ENCODE peak calls at places on chromosomes 6 and 20, in five cellular contexts. V is H1, P is fibroblast of the aortic adventitia, L is T-helper 22 cell, T is heart right ventricle. Q is an unnamed sample.

GRCh38 chr6:158784505-158784904 is 34.7 kb downstream of the EZR start:
- DNase-seq in V (no peak), P (no peak), L (no peak), T (no peak), Q (no peak)

GRCh38 chr6:152600022-152600421 is 37.1 kb downstream of the SYNE1 start:
- DNase-seq in V (no peak), P (no peak), L (no peak), T (no peak), Q (no peak)

GRCh38 chr6:156589281-156589680 is 187.9 kb upstream of the ARID1B start:
- DNase-seq in V (no peak), P (peak), L (no peak), T (no peak), Q (no peak)

GRCh38 chr6:52647199-52647598 is 23.7 kb upstream of the TMEM14A start:
- DNase-seq in V (no peak), P (peak), L (no peak), T (no peak), Q (no peak)

GRCh38 chr6:45116714-45117410 is 211.3 kb upstream of the RUNX2 start:
- DNase-seq in V (no peak), P (peak), L (no peak), T (no peak), Q (no peak)

GRCh38 chr20:31596831-31597482 is 8.1 kb upstream of the ID1 start:
- DNase-seq in V (no peak), P (no peak), L (no peak), T (no peak), Q (no peak)

GRCh38 chr20:37237656-37238055 is 24.0 kb downstream of the GHRH start:
- DNase-seq in V (no peak), P (no peak), L (no peak), T (no peak), Q (no peak)

GRCh38 chr6:53205778-53206177 is 57.1 kb upstream of the GCM1 start:
- DNase-seq in V (no peak), P (no peak), L (no peak), T (no peak), Q (no peak)

GRCh38 chr6:111791415-111791814 is 81.8 kb downstream of the FYN start:
- DNase-seq in V (no peak), P (no peak), L (no peak), T (no peak), Q (no peak)

GRCh38 chr6:38460216-38460615 is 179.5 kb downstream of the BTBD9 start:
- DNase-seq in V (no peak), P (no peak), L (no peak), T (no peak), Q (no peak)

GRCh38 chr6:113763883-113764282 is 93.3 kb upstream of the MARCKS start:
- DNase-seq in V (no peak), P (peak), L (no peak), T (no peak), Q (no peak)

GRCh38 chr6:4460595-4461475 is 315.4 kb upstream of the CDYL start:
- DNase-seq in V (no peak), P (peak), L (no peak), T (peak), Q (peak)

GRCh38 chr6:161727063-161727462 is 453.2 kb upstream of the AGPAT4 start:
- DNase-seq in V (peak), P (no peak), L (no peak), T (no peak), Q (no peak)

GRCh38 chr6:83511901-83512681 is at the start of gene PRSS35:
- DNase-seq in V (peak), P (peak), L (no peak), T (peak), Q (peak)

GRCh38 chr20:53786445-53787267 is 193.0 kb upstream of the ZNF217 start:
- DNase-seq in V (no peak), P (no peak), L (no peak), T (no peak), Q (no peak)

GRCh38 chr6:163900570-163900969 is 486.1 kb downstream of the QKI start:
- DNase-seq in V (no peak), P (no peak), L (no peak), T (no peak), Q (no peak)

GRCh38 chr6:39102024-39102820 is 12.8 kb downstream of the SAYSD1 start:
- DNase-seq in V (no peak), P (peak), L (no peak), T (no peak), Q (no peak)

Q was measured in heart left ventricle.